ENCODE peak calls at places on chromosomes 7 and 10, in five cellular contexts. One of them, this sample, is unnamed. For H3K9me3, the result is how much of the 10 kb centered on the place peaks cover.

GRCh38 chr10:10490187-10490980 is 527.3 kb upstream of the CELF2 start:
- DNase-seq in breast epithelium: no peak
- DNase-seq in colonic mucosa: no peak
- DNase-seq in SJSA1: no peak
- DNase-seq in H9: no peak
- DNase-seq in this sample: no peak

GRCh38 chr7:1977876-1978441 is 254.8 kb downstream of the MAD1L1 start:
- DNase-seq in H9: no peak
- DNase-seq in SJSA1: no peak
- DNase-seq in breast epithelium: no peak
- DNase-seq in colonic mucosa: no peak
- DNase-seq in this sample: no peak

GRCh38 chr7:578386-578785 is 58.7 kb upstream of the PDGFA start:
- DNase-seq in SJSA1: no peak
- DNase-seq in H9: no peak
- DNase-seq in breast epithelium: no peak
- DNase-seq in colonic mucosa: no peak
- DNase-seq in this sample: no peak

GRCh38 chr10:113099431-113100298 is 149.6 kb downstream of the TCF7L2 start:
- DNase-seq in breast epithelium: no peak
- DNase-seq in H9: peak
- DNase-seq in colonic mucosa: no peak
- DNase-seq in SJSA1: no peak
- DNase-seq in this sample: no peak

GRCh38 chr7:41047789-41048191 is 655.1 kb downstream of the INHBA start:
- DNase-seq in SJSA1: peak
- DNase-seq in H9: no peak
- DNase-seq in breast epithelium: no peak
- DNase-seq in colonic mucosa: no peak
- DNase-seq in this sample: no peak

GRCh38 chr7:116249969-116250553 is 39.7 kb downstream of the TES start:
- DNase-seq in H9: peak
- DNase-seq in colonic mucosa: no peak
- DNase-seq in SJSA1: no peak
- DNase-seq in breast epithelium: no peak
- DNase-seq in this sample: no peak

GRCh38 chr10:61164458-61165160 is 220.6 kb upstream of the RHOBTB1 start:
- DNase-seq in H9: no peak
- DNase-seq in breast epithelium: peak
- DNase-seq in SJSA1: no peak
- DNase-seq in colonic mucosa: no peak
- DNase-seq in this sample: no peak

GRCh38 chr10:101961591-101962498 is 94.1 kb downstream of the ARMH3 start:
- DNase-seq in H9: no peak
- DNase-seq in SJSA1: no peak
- DNase-seq in colonic mucosa: no peak
- DNase-seq in breast epithelium: no peak
- DNase-seq in this sample: no peak

GRCh38 chr10:24008164-24009066 is 200.5 kb upstream of the KIAA1217 start:
- DNase-seq in H9: no peak
- DNase-seq in SJSA1: no peak
- DNase-seq in breast epithelium: peak
- DNase-seq in colonic mucosa: no peak
- DNase-seq in this sample: no peak

GRCh38 chr10:60848680-60849079 is 70.4 kb downstream of the CDK1 start:
- DNase-seq in breast epithelium: no peak
- DNase-seq in SJSA1: no peak
- DNase-seq in H9: no peak
- DNase-seq in colonic mucosa: no peak
- DNase-seq in this sample: no peak

GRCh38 chr10:80280071-80280800 is 9.2 kb downstream of the MAT1A start:
- DNase-seq in SJSA1: no peak
- DNase-seq in H9: no peak
- DNase-seq in breast epithelium: no peak
- DNase-seq in colonic mucosa: peak
- DNase-seq in this sample: no peak

GRCh38 chr7:139457153-139457946 is 26.1 kb downstream of the KLRG2 start:
- DNase-seq in colonic mucosa: no peak
- DNase-seq in SJSA1: no peak
- DNase-seq in breast epithelium: no peak
- DNase-seq in H9: no peak
- DNase-seq in this sample: no peak

GRCh38 chr10:90857635-90858488 is at the start of gene HTR7:
- DNase-seq in breast epithelium: peak
- DNase-seq in H9: peak
- DNase-seq in colonic mucosa: peak
- DNase-seq in SJSA1: peak
- DNase-seq in this sample: peak

GRCh38 chr7:135905355-135905754 is 71.8 kb downstream of the MTPN start:
- DNase-seq in colonic mucosa: no peak
- DNase-seq in breast epithelium: no peak
- DNase-seq in SJSA1: no peak
- DNase-seq in H9: no peak
- DNase-seq in this sample: no peak

GRCh38 chr10:29736325-29737208 is 101.8 kb upstream of the SVIL start:
- DNase-seq in H9: peak
- DNase-seq in breast epithelium: peak
- DNase-seq in colonic mucosa: peak
- DNase-seq in SJSA1: peak
- DNase-seq in this sample: peak

GRCh38 chr10:68598978-68599753 is 39.0 kb downstream of the TET1 start:
- DNase-seq in H9: peak
- DNase-seq in SJSA1: no peak
- DNase-seq in breast epithelium: no peak
- DNase-seq in colonic mucosa: peak
- DNase-seq in this sample: no peak

GRCh38 chr7:15921576-15921975 is 235.1 kb upstream of the MEOX2 start:
- DNase-seq in breast epithelium: no peak
- DNase-seq in colonic mucosa: no peak
- DNase-seq in H9: no peak
- DNase-seq in SJSA1: no peak
- DNase-seq in this sample: no peak

GRCh38 chr10:484925-485661 is 204.4 kb downstream of the DIP2C start:
- DNase-seq in breast epithelium: no peak
- DNase-seq in H9: peak
- DNase-seq in colonic mucosa: peak
- DNase-seq in SJSA1: no peak
- DNase-seq in this sample: peak

GRCh38 chr10:128546651-128547165 is 420.5 kb upstream of the MKI67 start:
- DNase-seq in breast epithelium: no peak
- DNase-seq in colonic mucosa: no peak
- DNase-seq in SJSA1: no peak
- DNase-seq in H9: no peak
- DNase-seq in this sample: no peak

GRCh38 chr10:36023939-36024338 is 381.8 kb upstream of the FZD8 start:
- DNase-seq in breast epithelium: no peak
- DNase-seq in SJSA1: peak
- DNase-seq in colonic mucosa: no peak
- DNase-seq in H9: no peak
- DNase-seq in this sample: no peak

GRCh38 chr7:79622781-79623180 is 169.3 kb upstream of the MAGI2 start:
- DNase-seq in SJSA1: no peak
- DNase-seq in H9: no peak
- DNase-seq in colonic mucosa: no peak
- DNase-seq in breast epithelium: no peak
- DNase-seq in this sample: no peak

GRCh38 chr7:2049782-2050510 is 182.8 kb downstream of the MAD1L1 start:
- DNase-seq in H9: no peak
- DNase-seq in colonic mucosa: no peak
- DNase-seq in breast epithelium: no peak
- DNase-seq in SJSA1: no peak
- DNase-seq in this sample: no peak

GRCh38 chr10:100697070-100697469 is 48.3 kb upstream of the PAX2 start:
- DNase-seq in SJSA1: peak
- DNase-seq in colonic mucosa: no peak
- DNase-seq in H9: no peak
- DNase-seq in breast epithelium: no peak
- DNase-seq in this sample: no peak

GRCh38 chr10:19043431-19043830 is 5.2 kb upstream of the MALRD1 start:
- DNase-seq in colonic mucosa: no peak
- DNase-seq in SJSA1: no peak
- DNase-seq in H9: no peak
- DNase-seq in breast epithelium: no peak
- DNase-seq in this sample: no peak

GRCh38 chr10:71059059-71059818 is 153.1 kb upstream of the UNC5B start:
- DNase-seq in colonic mucosa: no peak
- DNase-seq in SJSA1: no peak
- DNase-seq in H9: no peak
- DNase-seq in breast epithelium: no peak
- DNase-seq in this sample: no peak

GRCh38 chr10:93991596-93992284 is 2.0 kb upstream of the PLCE1 start:
- DNase-seq in breast epithelium: peak
- DNase-seq in colonic mucosa: peak
- DNase-seq in H9: peak
- DNase-seq in SJSA1: peak
- DNase-seq in this sample: no peak

GRCh38 chr7:108178393-108178792 is 48.2 kb upstream of the LAMB4 start:
- DNase-seq in colonic mucosa: no peak
- DNase-seq in H9: no peak
- DNase-seq in SJSA1: no peak
- DNase-seq in breast epithelium: no peak
- DNase-seq in this sample: no peak

GRCh38 chr7:103887853-103888602 is 101.4 kb downstream of the RELN start:
- DNase-seq in breast epithelium: no peak
- DNase-seq in H9: no peak
- DNase-seq in SJSA1: no peak
- DNase-seq in colonic mucosa: no peak
- DNase-seq in this sample: no peak

GRCh38 chr7:85205754-85206153 is 18.9 kb upstream of the SEMA3D start:
- DNase-seq in breast epithelium: no peak
- DNase-seq in SJSA1: no peak
- DNase-seq in H9: no peak
- DNase-seq in colonic mucosa: no peak
- DNase-seq in this sample: no peak

GRCh38 chr10:75814071-75814470 is 382.6 kb downstream of the LRMDA start:
- DNase-seq in SJSA1: no peak
- DNase-seq in H9: no peak
- DNase-seq in breast epithelium: no peak
- DNase-seq in colonic mucosa: no peak
- DNase-seq in this sample: no peak

GRCh38 chr10:17229016-17229716 is 1.1 kb downstream of the VIM start:
- DNase-seq in SJSA1: peak
- DNase-seq in colonic mucosa: peak
- DNase-seq in H9: peak
- DNase-seq in breast epithelium: peak
- DNase-seq in this sample: peak

GRCh38 chr10:17227367-17228080 is 517 bp upstream of the VIM start:
- DNase-seq in SJSA1: no peak
- DNase-seq in breast epithelium: no peak
- DNase-seq in H9: no peak
- DNase-seq in colonic mucosa: no peak
- DNase-seq in this sample: no peak

GRCh38 chr10:17228081-17229015 is at the start of gene VIM:
- DNase-seq in colonic mucosa: peak
- DNase-seq in breast epithelium: peak
- DNase-seq in H9: peak
- DNase-seq in SJSA1: peak
- DNase-seq in this sample: peak

GRCh38 chr10:17229967-17230682 is 2.1 kb downstream of the VIM start:
- DNase-seq in SJSA1: peak
- DNase-seq in colonic mucosa: peak
- DNase-seq in H9: peak
- DNase-seq in breast epithelium: peak
- DNase-seq in this sample: peak

DNA sequence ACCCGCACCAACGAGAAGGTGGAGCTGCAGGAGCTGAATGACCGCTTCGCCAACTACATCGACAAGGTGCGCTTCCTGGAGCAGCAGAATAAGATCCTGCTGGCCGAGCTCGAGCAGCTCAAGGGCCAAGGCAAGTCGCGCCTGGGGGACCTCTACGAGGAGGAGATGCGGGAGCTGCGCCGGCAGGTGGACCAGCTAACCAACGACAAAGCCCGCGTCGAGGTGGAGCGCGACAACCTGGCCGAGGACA is 1.6 kb downstream of the VIM start:
- DNase-seq in breast epithelium: no peak
- DNase-seq in colonic mucosa: peak
- DNase-seq in SJSA1: no peak
- DNase-seq in H9: peak
- DNase-seq in this sample: no peak
- H3K9me3 ChIP-seq in breast epithelium: under half
- H3K9me3 ChIP-seq in colonic mucosa: under half
- H3K9me3 ChIP-seq in SJSA1: under half
- H3K9me3 ChIP-seq in H9: under half
- H3K9me3 ChIP-seq in this sample: under half

GRCh38 chr10:133613699-133614098 is 12.9 kb downstream of the FRG2B start:
- DNase-seq in colonic mucosa: no peak
- DNase-seq in H9: no peak
- DNase-seq in SJSA1: no peak
- DNase-seq in breast epithelium: no peak
- DNase-seq in this sample: no peak
- H3K9me3 ChIP-seq in colonic mucosa: under half
- H3K9me3 ChIP-seq in H9: half or more
- H3K9me3 ChIP-seq in SJSA1: under half
- H3K9me3 ChIP-seq in breast epithelium: under half
- H3K9me3 ChIP-seq in this sample: under half

GRCh38 chr7:157986051-157986450 is 601.6 kb downstream of the PTPRN2 start:
- DNase-seq in colonic mucosa: no peak
- DNase-seq in SJSA1: no peak
- DNase-seq in H9: no peak
- DNase-seq in breast epithelium: no peak
- DNase-seq in this sample: no peak
- H3K9me3 ChIP-seq in colonic mucosa: under half
- H3K9me3 ChIP-seq in SJSA1: under half
- H3K9me3 ChIP-seq in H9: under half
- H3K9me3 ChIP-seq in breast epithelium: under half
- H3K9me3 ChIP-seq in this sample: under half

GRCh38 chr10:12637649-12638048 is 288.3 kb downstream of the CAMK1D start:
- DNase-seq in SJSA1: no peak
- DNase-seq in H9: no peak
- DNase-seq in breast epithelium: no peak
- DNase-seq in colonic mucosa: no peak
- DNase-seq in this sample: no peak

GRCh38 chr10:12640026-12640425 is 290.7 kb downstream of the CAMK1D start:
- DNase-seq in colonic mucosa: no peak
- DNase-seq in breast epithelium: no peak
- DNase-seq in SJSA1: no peak
- DNase-seq in H9: no peak
- DNase-seq in this sample: no peak

GRCh38 chr10:12638781-12639180 is 289.4 kb downstream of the CAMK1D start:
- DNase-seq in H9: no peak
- DNase-seq in SJSA1: no peak
- DNase-seq in breast epithelium: no peak
- DNase-seq in colonic mucosa: no peak
- DNase-seq in this sample: no peak

GRCh38 chr10:12636585-12636984 is 287.2 kb downstream of the CAMK1D start:
- DNase-seq in breast epithelium: no peak
- DNase-seq in SJSA1: no peak
- DNase-seq in H9: no peak
- DNase-seq in colonic mucosa: no peak
- DNase-seq in this sample: no peak

DNA sequence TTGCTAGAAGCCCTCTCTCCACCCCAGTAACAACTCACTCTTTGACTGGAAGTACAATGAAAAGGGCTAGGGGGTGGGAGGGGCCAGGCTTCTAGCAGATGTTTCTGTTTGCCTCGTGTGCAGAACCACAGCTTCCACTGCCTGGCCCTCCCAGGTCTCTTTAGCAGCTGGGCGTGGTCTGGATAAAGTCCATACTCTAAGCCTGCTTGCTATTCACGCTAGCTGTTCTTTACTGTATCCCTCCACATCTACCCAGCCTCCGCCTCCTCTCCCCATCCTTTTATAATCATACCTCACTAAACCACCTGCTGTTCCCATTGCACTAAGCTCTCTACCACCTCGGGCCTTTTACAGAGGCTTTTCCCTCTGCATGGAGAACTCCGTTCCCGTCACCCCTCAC is 288.8 kb downstream of the CAMK1D start:
- DNase-seq in colonic mucosa: peak
- DNase-seq in SJSA1: no peak
- DNase-seq in breast epithelium: no peak
- DNase-seq in H9: no peak
- DNase-seq in this sample: no peak
- H3K9me3 ChIP-seq in colonic mucosa: under half
- H3K9me3 ChIP-seq in SJSA1: under half
- H3K9me3 ChIP-seq in breast epithelium: under half
- H3K9me3 ChIP-seq in H9: under half
- H3K9me3 ChIP-seq in this sample: under half